ENCODE peak calls at places on chromosomes 4 and X, in six cellular contexts. C is CD8-positive, alpha-beta T cell; D is tibial nerve; P is IMR-90; O is AG09309; I is HL-60. T is an unnamed sample.

GRCh38 chr4:138307319-138307718 is 65.2 kb upstream of the SLC7A11 start:
- DNase-seq in C (no peak), D (no peak), P (no peak), O (no peak), I (peak), T (no peak)

GRCh38 chr4:13476915-13477314 is 7.2 kb downstream of the RAB28 start:
- DNase-seq in C (no peak), D (no peak), P (peak), O (peak), I (no peak), T (no peak)

GRCh38 chr4:3485882-3486555 is 22.9 kb downstream of the DOK7 start:
- DNase-seq in C (no peak), D (no peak), P (no peak), O (no peak), I (no peak), T (no peak)

GRCh38 chr4:56129431-56129861 is 180.7 kb downstream of the CEP135 start:
- DNase-seq in C (no peak), D (no peak), P (no peak), O (no peak), I (no peak), T (no peak)

GRCh38 chrX:41275661-41276609 is 58.0 kb upstream of the DDX3X start:
- DNase-seq in C (peak), D (peak), P (peak), O (no peak), I (no peak), T (no peak)

GRCh38 chr4:82739292-82740190 is 59.1 kb downstream of the SCD5 start:
- DNase-seq in C (peak), D (peak), P (peak), O (no peak), I (peak), T (no peak)

GRCh38 chr4:188596027-188596426 is 456.8 kb downstream of the TRIML1 start:
- DNase-seq in C (no peak), D (no peak), P (peak), O (no peak), I (no peak), T (no peak)

GRCh38 chr4:19927381-19927780 is 324.3 kb upstream of the SLIT2 start:
- DNase-seq in C (no peak), D (no peak), P (peak), O (no peak), I (no peak), T (no peak)

GRCh38 chrX:39705299-39705698 is 392.5 kb downstream of the BCOR start:
- DNase-seq in C (no peak), D (peak), P (peak), O (peak), I (peak), T (peak)

GRCh38 chrX:109873983-109874382 is 128.9 kb upstream of the TMEM164 start:
- DNase-seq in C (no peak), D (no peak), P (no peak), O (no peak), I (no peak), T (no peak)

GRCh38 chr4:11597506-11597905 is 168.8 kb upstream of the HS3ST1 start:
- DNase-seq in C (no peak), D (no peak), P (no peak), O (no peak), I (no peak), T (no peak)

GRCh38 chr4:155143512-155143911 is 64.9 kb upstream of the NPY2R start:
- DNase-seq in C (no peak), D (no peak), P (no peak), O (no peak), I (no peak), T (no peak)

GRCh38 chr4:23268072-23268771 is 575.5 kb downstream of the GBA3 start:
- DNase-seq in C (no peak), D (no peak), P (no peak), O (no peak), I (no peak), T (peak)

GRCh38 chr4:185238261-185238681 is 28.9 kb downstream of the SNX25 start:
- DNase-seq in C (no peak), D (no peak), P (peak), O (peak), I (no peak), T (no peak)

GRCh38 chr4:151798678-151799416 is 38.0 kb upstream of the GATB start:
- DNase-seq in C (no peak), D (no peak), P (no peak), O (no peak), I (no peak), T (no peak)

GRCh38 chrX:139554367-139554766 is 23.8 kb downstream of the F9 start:
- DNase-seq in C (no peak), D (no peak), P (no peak), O (no peak), I (no peak), T (no peak)

GRCh38 chrX:98203800-98204199 is 1320.1 kb downstream of the RPA4 start:
- DNase-seq in C (no peak), D (no peak), P (no peak), O (no peak), I (no peak), T (no peak)

GRCh38 chr4:171812377-171813194 is 618 bp upstream of the GALNTL6 start:
- DNase-seq in C (no peak), D (no peak), P (no peak), O (no peak), I (no peak), T (no peak)

GRCh38 chrX:136268051-136269048 is 17.1 kb upstream of the MAP7D3 start:
- DNase-seq in C (peak), D (peak), P (peak), O (no peak), I (no peak), T (no peak)

GRCh38 chr4:71333960-71334951 is 4.6 kb upstream of the SLC4A4 start:
- DNase-seq in C (no peak), D (no peak), P (peak), O (no peak), I (no peak), T (no peak)

GRCh38 chr4:929096-929765 is 2.9 kb downstream of the GAK start:
- DNase-seq in C (no peak), D (no peak), P (no peak), O (no peak), I (no peak), T (no peak)

GRCh38 chr4:149164282-149164681 is 651.4 kb downstream of the IQCM start:
- DNase-seq in C (no peak), D (no peak), P (peak), O (peak), I (no peak), T (peak)

GRCh38 chr4:76275486-76276126 is 24.1 kb downstream of the FAM47E start:
- DNase-seq in C (no peak), D (no peak), P (no peak), O (no peak), I (no peak), T (no peak)

GRCh38 chrX:48021026-48021900 is 14.5 kb downstream of the SPACA5 start:
- DNase-seq in C (peak), D (peak), P (peak), O (peak), I (no peak), T (no peak)

GRCh38 chrX:16457239-16457638 is 192.7 kb upstream of the S100G start:
- DNase-seq in C (no peak), D (no peak), P (no peak), O (no peak), I (no peak), T (no peak)

GRCh38 chr4:45831692-45832091 is 292.2 kb downstream of the GABRG1 start:
- DNase-seq in C (no peak), D (no peak), P (no peak), O (no peak), I (no peak), T (no peak)

GRCh38 chrX:119391279-119391678 is 7.9 kb upstream of the SLC25A43 start:
- DNase-seq in C (no peak), D (no peak), P (peak), O (no peak), I (no peak), T (no peak)

GRCh38 chr4:67451464-67451863 is 93.8 kb downstream of the CENPC start:
- DNase-seq in C (no peak), D (no peak), P (peak), O (no peak), I (no peak), T (no peak)

GRCh38 chr4:71187399-71188196 is 151.2 kb upstream of the SLC4A4 start:
- DNase-seq in C (no peak), D (no peak), P (peak), O (peak), I (no peak), T (peak)

GRCh38 chr4:92012899-92013867 is 290.6 kb upstream of the GRID2 start:
- DNase-seq in C (no peak), D (no peak), P (no peak), O (no peak), I (no peak), T (no peak)

GRCh38 chr4:30429813-30430466 is 290.2 kb upstream of the PCDH7 start:
- DNase-seq in C (no peak), D (no peak), P (peak), O (peak), I (no peak), T (no peak)

GRCh38 chr4:55029838-55030503 is 95.4 kb downstream of the KDR start:
- DNase-seq in C (no peak), D (no peak), P (no peak), O (no peak), I (no peak), T (no peak)

GRCh38 chrX:31547416-31547815 is 475.6 kb upstream of the FTHL17 start:
- DNase-seq in C (no peak), D (no peak), P (no peak), O (no peak), I (no peak), T (no peak)

GRCh38 chr4:154643493-154643892 is 31.0 kb upstream of the FGG start:
- DNase-seq in C (no peak), D (no peak), P (no peak), O (no peak), I (no peak), T (no peak)

GRCh38 chrX:88526385-88526784 is 220.6 kb upstream of the CPXCR1 start:
- DNase-seq in C (no peak), D (no peak), P (no peak), O (no peak), I (no peak), T (no peak)

DNA sequence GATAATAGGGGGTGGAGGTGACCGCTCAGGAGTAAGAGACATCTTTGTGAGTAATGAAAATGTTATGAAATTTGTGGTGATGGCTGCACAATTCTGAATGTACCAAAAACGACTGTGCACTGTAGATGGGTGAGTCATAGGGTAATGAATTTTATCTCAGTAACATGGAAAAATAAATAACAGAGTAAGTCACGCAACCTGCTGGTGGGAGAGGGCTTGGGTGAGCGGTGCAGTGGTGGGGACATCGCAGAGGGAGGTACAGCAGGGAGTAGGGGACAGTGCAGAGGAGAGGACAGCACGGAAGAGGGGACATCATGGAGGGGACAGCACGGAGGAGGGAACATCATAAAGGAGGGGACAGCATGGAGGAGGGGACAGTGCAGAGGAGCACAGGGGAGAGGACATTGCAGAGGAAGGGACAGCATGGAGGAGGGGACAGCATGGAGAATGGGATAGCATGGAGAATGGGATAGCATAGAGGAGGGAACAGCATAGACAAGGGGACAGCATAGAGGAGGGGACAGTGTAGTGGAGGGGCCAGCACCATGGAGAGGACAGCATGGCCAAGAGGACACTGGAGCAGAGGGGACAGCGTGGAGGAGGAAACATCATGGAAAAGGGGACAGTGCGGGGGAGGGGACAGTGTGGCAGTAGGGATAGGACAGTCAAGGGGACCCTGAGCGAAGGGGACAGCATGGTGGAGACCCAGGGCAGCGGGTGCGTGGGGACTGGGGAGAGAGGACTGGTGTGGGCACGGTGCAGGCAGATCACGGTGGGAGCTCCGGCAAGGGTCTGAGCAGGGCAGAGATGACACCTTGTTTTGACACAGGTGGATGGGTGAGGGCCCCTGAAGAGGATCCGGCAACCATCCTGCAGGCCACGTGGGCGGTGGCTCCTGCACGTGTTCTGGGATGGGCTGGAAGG is 68.5 kb upstream of the MXD4 start:
- DNase-seq in C (no peak), D (no peak), P (peak), O (peak), I (peak), T (no peak)
- TF ChIP-seq CTCF in C (no peak), D (no peak), P (peak), O (no peak), I (no peak), T (no peak)

GRCh38 chr4:4603592-4603991 is 61.7 kb upstream of the STX18 start:
- DNase-seq in C (no peak), D (no peak), P (no peak), O (no peak), I (no peak), T (no peak)
- H3K4me3 ChIP-seq in C (no peak), D (no peak), P (no peak), O (no peak), I (no peak), T (no peak)

DNA sequence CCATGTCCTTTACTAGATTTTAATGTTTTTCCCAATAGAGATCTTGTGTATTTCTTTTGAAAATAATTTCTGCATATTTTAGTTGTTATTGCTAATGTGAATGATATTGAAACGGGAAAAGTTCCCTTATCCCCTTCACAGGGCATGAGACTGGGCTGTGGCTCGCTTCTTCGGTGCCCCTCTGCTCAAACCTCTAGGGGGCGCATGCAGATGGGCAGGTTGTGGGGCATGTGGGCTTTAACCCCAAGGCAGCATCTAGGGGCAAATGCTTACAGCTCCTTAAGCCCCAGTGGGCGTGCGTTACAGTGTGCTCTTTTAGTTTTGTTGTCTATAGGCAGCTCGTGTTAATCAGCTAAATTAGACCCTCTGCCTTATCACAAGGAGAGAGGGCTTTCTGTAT is 194.7 kb downstream of the OPHN1 start:
- DNase-seq in C (no peak), D (no peak), P (no peak), O (no peak), I (no peak), T (no peak)
- TF ChIP-seq CTCF in C (no peak), D (no peak), P (peak), O (peak), I (peak), T (peak)

DNA sequence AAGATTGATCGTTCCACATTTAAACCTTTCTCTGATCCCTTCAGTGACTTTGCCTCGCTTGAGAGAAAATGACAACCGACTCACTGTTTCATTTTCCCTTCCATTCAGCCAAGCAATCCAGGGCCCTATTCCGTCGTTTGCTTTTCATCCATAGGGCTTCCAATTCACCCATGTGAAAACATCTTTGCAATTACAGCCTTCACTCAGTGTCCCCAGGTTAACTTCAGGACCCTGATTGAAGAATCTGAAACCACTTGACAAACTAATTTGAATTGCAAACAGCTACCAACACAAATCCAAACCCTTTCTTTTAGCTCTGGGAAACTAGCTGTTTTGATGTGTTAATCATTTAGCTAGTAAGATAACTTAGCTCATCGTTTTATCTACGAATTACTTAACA is 120.2 kb upstream of the FAM9C start:
- DNase-seq in C (no peak), D (no peak), P (no peak), O (no peak), I (no peak), T (peak)
- H3K4me3 ChIP-seq in C (no peak), D (no peak), P (no peak), O (no peak), I (no peak), T (peak)

GRCh38 chrX:113747274-113747973 is 836.5 kb upstream of the HTR2C start:
- DNase-seq in C (no peak), D (no peak), P (no peak), O (no peak), I (no peak), T (no peak)

GRCh38 chrX:113743069-113743468 is 840.8 kb upstream of the HTR2C start:
- DNase-seq in C (no peak), D (no peak), P (no peak), O (no peak), I (no peak), T (no peak)

GRCh38 chrX:113741744-113742143 is 842.1 kb upstream of the HTR2C start:
- DNase-seq in C (no peak), D (no peak), P (no peak), O (no peak), I (no peak), T (no peak)
- TF ChIP-seq CTCF in C (no peak), D (no peak), P (no peak), O (no peak), I (no peak), T (peak)

DNA sequence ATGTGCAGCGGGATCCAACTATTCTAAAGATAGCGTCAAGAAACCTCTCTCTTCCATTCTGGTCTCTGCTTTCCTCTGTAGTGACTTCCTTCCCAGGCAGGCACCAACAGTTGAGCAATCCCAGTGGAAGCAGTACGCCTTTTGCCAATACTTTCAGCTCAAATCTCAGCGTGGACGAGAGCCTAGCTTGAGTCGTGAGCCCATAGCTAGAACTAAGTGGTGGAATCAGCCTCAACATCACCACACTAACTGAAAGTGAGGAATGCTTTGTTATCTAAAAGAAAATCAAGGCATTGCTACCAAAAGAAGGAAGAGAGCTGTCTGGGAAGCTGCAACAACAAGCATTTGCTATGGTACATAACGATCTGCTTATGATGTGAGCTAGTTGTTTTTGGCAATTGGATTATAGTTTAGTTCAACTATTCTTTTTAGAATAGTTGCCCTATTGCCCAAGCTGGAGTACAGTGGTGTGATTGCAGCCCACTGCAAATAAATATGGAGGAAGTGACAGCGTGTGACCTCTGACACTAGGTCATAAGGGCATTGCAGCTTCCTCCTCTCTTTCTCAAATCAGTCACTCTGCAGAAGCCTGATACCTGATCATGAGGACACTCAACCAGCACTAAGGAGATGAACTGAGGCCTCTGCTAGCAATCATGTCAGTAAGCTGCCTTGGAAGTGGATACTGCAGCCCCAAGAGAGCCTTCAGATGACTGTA is 24.7 kb upstream of the FRYL start:
- DNase-seq in C (no peak), D (no peak), P (no peak), O (no peak), I (no peak), T (no peak)
- H3K4me3 ChIP-seq in C (no peak), D (no peak), P (no peak), O (no peak), I (no peak), T (no peak)

GRCh38 chr4:114728426-114728825 is 129.8 kb downstream of the UGT8 start:
- DNase-seq in C (no peak), D (no peak), P (no peak), O (no peak), I (no peak), T (no peak)

GRCh38 chr4:114734581-114734980 is 136.0 kb downstream of the UGT8 start:
- DNase-seq in C (no peak), D (no peak), P (no peak), O (no peak), I (no peak), T (no peak)

GRCh38 chr4:114727426-114727825 is 128.8 kb downstream of the UGT8 start:
- DNase-seq in C (no peak), D (no peak), P (no peak), O (no peak), I (no peak), T (no peak)

DNA sequence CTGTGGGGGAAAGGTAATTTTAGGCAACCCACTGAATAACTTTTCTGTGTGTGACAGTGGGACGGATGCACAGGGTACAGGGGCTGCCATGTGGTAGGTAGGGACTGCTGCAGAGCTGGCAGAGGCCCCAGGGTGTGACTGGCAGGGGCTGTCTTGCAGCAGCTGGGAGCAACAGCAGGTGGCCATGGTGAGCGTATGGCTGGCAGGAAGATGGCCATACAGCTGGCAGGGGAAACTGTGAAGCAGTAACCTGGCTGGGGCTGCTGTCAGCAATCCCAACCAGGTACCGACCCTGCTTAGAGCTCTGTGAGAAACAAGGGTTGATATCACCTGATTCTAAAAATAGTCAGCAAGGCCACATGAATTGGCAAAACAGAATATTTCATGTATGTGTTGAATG is 130.7 kb downstream of the UGT8 start:
- DNase-seq in C (no peak), D (no peak), P (no peak), O (no peak), I (no peak), T (no peak)
- TF ChIP-seq CTCF in C (no peak), D (no peak), P (no peak), O (no peak), I (no peak), T (no peak)

DNA sequence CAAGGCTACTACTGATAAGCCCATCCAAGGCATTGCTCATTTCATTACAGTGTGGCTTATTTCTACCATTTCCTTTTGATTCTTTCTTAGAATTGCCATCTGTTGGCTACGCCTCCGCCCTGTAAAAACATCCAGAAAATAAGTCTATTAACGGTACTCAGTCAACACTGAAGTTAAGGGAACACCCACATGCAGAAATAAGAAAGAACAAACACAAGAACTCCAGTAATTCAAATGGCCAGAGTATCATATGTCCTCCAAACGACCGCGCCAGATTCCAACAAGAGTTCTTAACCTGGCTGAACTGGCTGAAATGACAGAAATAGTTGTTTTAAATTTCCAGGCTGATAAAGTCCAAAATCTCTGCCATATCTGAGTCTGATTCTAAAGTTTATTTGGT is 90.3 kb downstream of the CXXC4 start:
- DNase-seq in C (no peak), D (no peak), P (no peak), O (no peak), I (no peak), T (no peak)
- H3K4me3 ChIP-seq in C (no peak), D (no peak), P (no peak), O (no peak), I (no peak), T (no peak)